ENCODE peak calls at places on chromosome 5, in six cellular contexts. P, K, B, X, A and M are unnamed samples.

GRCh38 chr5:82327961-82328360 is 49.8 kb upstream of the RPS23 start:
- DNase-seq in B (no peak), K (no peak), P (no peak), A (no peak), X (peak), M (no peak)

GRCh38 chr5:152305525-152305924 is 99.6 kb downstream of the NMUR2 start:
- DNase-seq in A (no peak), X (no peak), P (no peak), K (no peak), B (no peak), M (no peak)

GRCh38 chr5:84715087-84715486 is 330.4 kb upstream of the EDIL3 start:
- DNase-seq in A (peak), P (no peak), X (no peak), B (no peak), K (no peak), M (peak)

GRCh38 chr5:113195197-113195715 is 218.7 kb downstream of the DCP2 start:
- DNase-seq in A (no peak), P (no peak), K (no peak), X (no peak), B (no peak), M (no peak)

GRCh38 chr5:8081179-8081578 is 212.2 kb downstream of the MTRR start:
- DNase-seq in X (no peak), B (no peak), P (no peak), A (no peak), K (no peak), M (no peak)

GRCh38 chr5:169200086-169200778 is 100.7 kb downstream of the SLIT3 start:
- DNase-seq in A (no peak), B (no peak), K (no peak), P (no peak), X (peak), M (no peak)

GRCh38 chr5:123089572-123089970 is 530 bp downstream of the PRDM6 start:
- DNase-seq in X (peak), B (no peak), K (no peak), A (peak), P (peak), M (no peak)

GRCh38 chr5:40405230-40405629 is 274.5 kb upstream of the PTGER4 start:
- DNase-seq in X (peak), P (no peak), B (no peak), K (no peak), A (peak), M (no peak)

GRCh38 chr5:1946776-1947175 is 64.1 kb upstream of the IRX4 start:
- DNase-seq in A (no peak), X (no peak), K (no peak), P (peak), B (no peak), M (no peak)

GRCh38 chr5:167763772-167764171 is 527.7 kb upstream of the WWC1 start:
- DNase-seq in K (no peak), P (no peak), X (peak), A (peak), B (no peak), M (peak)

GRCh38 chr5:36158144-36158543 is 6.2 kb downstream of the SKP2 start:
- DNase-seq in K (no peak), X (peak), P (no peak), A (no peak), B (no peak), M (peak)

GRCh38 chr5:93100433-93100832 is 480.6 kb downstream of the NR2F1-AS1 start:
- DNase-seq in K (no peak), B (no peak), X (peak), A (peak), P (no peak), M (peak)

GRCh38 chr5:74851684-74852353 is 14.4 kb downstream of the FAM169A start:
- DNase-seq in A (peak), P (no peak), B (no peak), X (peak), K (no peak), M (peak)

GRCh38 chr5:127957183-127957582 is 126.4 kb upstream of the SLC12A2 start:
- DNase-seq in P (peak), A (peak), K (peak), B (no peak), X (peak), M (peak)

GRCh38 chr5:150356575-150357284 is 767 bp upstream of the TCOF1 start:
- DNase-seq in X (no peak), A (no peak), K (no peak), B (no peak), P (no peak), M (no peak)

GRCh38 chr5:60595183-60595582 is 104.8 kb downstream of the DEPDC1B start:
- DNase-seq in K (no peak), X (no peak), B (no peak), P (no peak), A (no peak), M (no peak)

GRCh38 chr5:60597570-60597969 is 102.4 kb downstream of the DEPDC1B start:
- DNase-seq in B (no peak), P (no peak), A (no peak), K (no peak), X (no peak), M (no peak)

GRCh38 chr5:60594715-60595114 is 105.3 kb downstream of the DEPDC1B start:
- DNase-seq in P (no peak), X (no peak), K (no peak), A (no peak), B (no peak), M (no peak)

GRCh38 chr5:60598424-60598823 is 101.5 kb downstream of the DEPDC1B start:
- DNase-seq in P (no peak), A (no peak), K (no peak), X (no peak), B (no peak), M (no peak)
- H3K4me3 ChIP-seq in P (no peak), A (no peak), K (no peak), X (no peak), B (no peak), M (no peak)

GRCh38 chr5:16539169-16539666 is 73.6 kb upstream of the ZNF622 start:
- DNase-seq in B (no peak), A (peak), P (peak), X (peak), K (no peak), M (peak)
- H3K4me3 ChIP-seq in B (no peak), A (no peak), P (no peak), X (peak), K (no peak), M (no peak)

DNA sequence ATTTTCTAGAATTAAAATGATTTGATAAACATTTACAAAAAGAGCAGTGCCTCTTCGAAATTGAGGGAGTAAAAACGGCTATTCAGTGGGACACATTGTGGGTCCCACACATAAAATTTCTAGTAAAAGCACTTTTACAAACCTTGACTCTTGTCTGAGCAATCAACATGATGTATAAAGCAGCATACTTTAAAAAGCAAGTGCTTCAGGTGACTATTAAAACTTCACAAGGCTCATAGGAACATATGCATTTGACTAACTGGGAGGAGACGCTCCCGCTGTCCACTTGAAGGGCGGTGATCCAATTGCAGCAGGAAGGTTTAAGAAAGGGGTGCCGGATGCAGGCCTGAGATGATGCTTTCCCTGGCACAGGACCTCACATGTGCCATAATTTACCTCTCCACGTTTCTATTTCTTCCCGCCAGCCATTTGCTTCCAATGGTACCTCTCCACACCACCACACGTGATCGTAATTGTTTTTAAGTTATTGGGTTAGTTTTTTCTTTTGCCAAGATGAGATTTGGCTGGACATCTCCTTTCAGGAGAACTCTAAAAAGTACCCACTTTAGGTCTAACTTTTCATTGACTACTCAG is 1.8 kb downstream of the MCTP1 start:
- DNase-seq in P (no peak), K (no peak), X (peak), B (no peak), A (peak), M (no peak)
- H3K4me3 ChIP-seq in P (peak), K (no peak), X (no peak), B (no peak), A (peak), M (no peak)

DNA sequence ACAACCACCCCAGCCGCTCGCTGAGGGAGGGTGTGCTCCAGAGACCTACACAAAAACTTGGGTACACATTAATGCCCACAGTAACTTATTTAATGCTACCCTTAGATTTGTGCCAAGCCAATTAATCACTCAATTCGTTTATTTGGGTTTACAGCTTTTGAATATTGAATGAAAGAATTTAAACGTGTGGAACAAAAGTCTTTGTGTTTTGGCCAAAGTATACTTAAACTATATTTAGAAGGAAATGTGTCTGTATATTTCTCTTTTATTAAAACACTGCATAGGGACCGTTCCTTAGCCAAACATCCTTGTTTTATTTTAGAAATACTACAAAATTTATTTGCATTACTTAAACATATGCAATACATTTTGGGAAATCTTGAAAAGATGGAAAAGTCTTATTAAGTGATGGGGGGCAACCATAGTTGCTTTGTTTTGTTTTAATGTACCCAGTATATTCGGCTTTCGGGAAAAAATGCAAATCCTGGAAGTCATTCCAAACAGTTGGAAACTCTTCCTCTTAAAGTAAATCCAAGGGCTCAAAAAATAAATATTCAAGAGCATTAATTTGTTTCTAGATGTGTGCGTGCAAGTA is 11.8 kb downstream of the ZNF608 start:
- DNase-seq in P (no peak), K (no peak), X (no peak), B (no peak), A (no peak), M (no peak)
- H3K4me3 ChIP-seq in P (peak), K (peak), X (peak), B (no peak), A (no peak), M (peak)

DNA sequence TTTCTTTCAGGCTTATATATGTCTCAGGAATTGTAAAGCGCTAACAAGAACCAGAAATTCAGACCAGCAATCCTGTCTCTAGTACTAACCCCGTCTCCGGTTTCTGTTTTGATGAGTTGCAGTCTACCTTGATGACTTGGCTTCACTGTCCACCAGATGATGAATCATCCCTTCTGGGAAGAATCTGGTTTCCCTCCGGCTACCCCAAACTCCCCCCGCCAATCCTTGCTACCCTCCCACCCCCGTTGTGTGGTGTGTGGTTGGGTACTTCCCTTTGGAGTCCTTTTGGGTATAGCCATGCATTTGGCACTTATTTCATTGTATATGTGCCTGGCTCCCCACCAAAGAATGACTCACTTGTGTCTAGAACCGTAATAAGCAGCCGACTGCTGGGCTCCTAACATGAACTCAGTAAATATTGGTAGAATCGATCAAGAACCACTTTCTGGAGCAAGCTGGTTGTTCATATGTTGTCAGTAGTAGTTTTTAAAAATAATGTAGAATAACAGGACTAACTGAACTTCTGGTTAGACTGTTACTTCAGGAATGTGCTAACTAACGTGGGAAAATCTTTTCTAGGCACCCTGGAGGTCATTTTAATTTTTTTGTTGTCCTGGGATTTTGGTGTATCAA is 8.3 kb upstream of the TGFBI start:
- DNase-seq in K (peak), A (peak), P (no peak), X (peak), B (no peak), M (peak)
- H3K4me3 ChIP-seq in K (no peak), A (no peak), P (no peak), X (no peak), B (no peak), M (no peak)

GRCh38 chr5:135555530-135555929 is 19.8 kb upstream of the NEUROG1 start:
- DNase-seq in B (no peak), X (no peak), K (no peak), A (no peak), P (no peak), M (no peak)

GRCh38 chr5:135549413-135549812 is 13.6 kb upstream of the NEUROG1 start:
- DNase-seq in A (no peak), X (no peak), B (no peak), P (no peak), K (no peak), M (no peak)

GRCh38 chr5:135557034-135557838 is 21.5 kb upstream of the NEUROG1 start:
- DNase-seq in A (no peak), K (no peak), X (no peak), P (no peak), B (no peak), M (no peak)

GRCh38 chr5:135551593-135552447 is 16.1 kb upstream of the NEUROG1 start:
- DNase-seq in A (peak), P (peak), X (peak), K (peak), B (peak), M (peak)

DNA sequence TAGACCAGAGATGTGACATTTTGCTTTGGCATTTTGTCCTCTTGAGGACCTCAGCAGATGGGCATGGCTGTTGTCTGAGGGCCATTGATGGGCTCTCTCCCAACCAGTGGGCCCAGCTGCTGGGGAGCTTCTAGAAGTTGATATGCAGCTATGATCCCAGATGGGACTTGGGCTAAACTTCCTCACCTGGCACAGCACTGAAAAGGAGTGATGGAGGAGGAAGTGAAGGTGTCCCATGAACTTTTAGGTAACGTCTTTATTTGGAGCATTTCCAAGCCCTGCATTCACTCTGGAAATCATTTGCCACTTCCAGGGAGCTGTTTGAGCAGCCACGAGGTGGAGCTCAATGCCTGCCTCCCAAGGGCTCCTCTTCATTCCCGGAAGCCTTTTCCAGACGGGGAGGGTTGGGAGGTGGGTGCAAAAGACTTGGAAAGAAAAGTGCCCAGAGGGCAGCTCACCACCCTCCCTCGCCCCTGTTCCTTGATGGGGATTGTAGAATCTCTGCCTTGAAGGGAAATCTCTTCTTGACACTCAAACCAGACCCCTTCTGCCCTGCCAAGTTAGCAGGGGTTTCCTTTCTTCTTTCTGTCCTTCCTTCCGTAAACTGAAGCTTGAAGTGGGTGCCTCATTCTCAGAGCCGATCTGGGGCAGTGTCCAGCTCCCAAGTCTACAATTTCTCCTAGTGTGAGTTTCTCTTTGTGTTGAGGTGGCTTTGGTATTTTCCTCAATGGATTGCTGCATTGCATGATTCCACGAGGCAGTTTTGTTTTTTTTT is 18.1 kb upstream of the NEUROG1 start:
- DNase-seq in A (peak), K (no peak), B (no peak), P (no peak), X (peak), M (no peak)
- H3K4me3 ChIP-seq in A (peak), K (peak), B (no peak), P (no peak), X (no peak), M (no peak)

GRCh38 chr5:154770111-154770510 is 14.9 kb downstream of the LARP1 start:
- DNase-seq in A (no peak), B (no peak), X (no peak), K (no peak), P (no peak), M (no peak)

GRCh38 chr5:154767537-154767936 is 12.4 kb downstream of the LARP1 start:
- DNase-seq in X (peak), K (no peak), P (no peak), B (peak), A (no peak), M (no peak)

GRCh38 chr5:154768207-154768606 is 13.0 kb downstream of the LARP1 start:
- DNase-seq in A (no peak), X (no peak), B (no peak), K (no peak), P (no peak), M (no peak)

GRCh38 chr5:154773314-154773713 is 18.1 kb downstream of the LARP1 start:
- DNase-seq in X (no peak), B (no peak), P (no peak), A (no peak), K (no peak), M (no peak)

GRCh38 chr5:154771383-154771901 is 16.3 kb downstream of the LARP1 start:
- DNase-seq in K (peak), A (peak), X (peak), B (no peak), P (no peak), M (peak)
- H3K4me3 ChIP-seq in K (peak), A (no peak), X (no peak), B (no peak), P (no peak), M (peak)

GRCh38 chr5:140324834-140325195 is 21.6 kb downstream of the HBEGF start:
- DNase-seq in X (peak), K (no peak), A (no peak), P (no peak), B (no peak), M (peak)
- H3K4me3 ChIP-seq in X (no peak), K (no peak), A (no peak), P (no peak), B (no peak), M (no peak)

GRCh38 chr5:135031146-135031812 is 2.7 kb downstream of the PITX1 start:
- DNase-seq in P (peak), B (no peak), X (peak), K (no peak), A (no peak), M (no peak)

GRCh38 chr5:135031813-135032612 is 2.0 kb downstream of the PITX1 start:
- DNase-seq in X (peak), A (no peak), K (no peak), P (peak), B (no peak), M (no peak)

GRCh38 chr5:135033026-135033861 is 784 bp downstream of the PITX1 start:
- DNase-seq in K (peak), A (peak), P (peak), B (no peak), X (peak), M (no peak)

GRCh38 chr5:135033866-135034185 is 202 bp downstream of the PITX1 start:
- DNase-seq in B (no peak), X (no peak), A (no peak), P (no peak), K (no peak), M (no peak)

DNA sequence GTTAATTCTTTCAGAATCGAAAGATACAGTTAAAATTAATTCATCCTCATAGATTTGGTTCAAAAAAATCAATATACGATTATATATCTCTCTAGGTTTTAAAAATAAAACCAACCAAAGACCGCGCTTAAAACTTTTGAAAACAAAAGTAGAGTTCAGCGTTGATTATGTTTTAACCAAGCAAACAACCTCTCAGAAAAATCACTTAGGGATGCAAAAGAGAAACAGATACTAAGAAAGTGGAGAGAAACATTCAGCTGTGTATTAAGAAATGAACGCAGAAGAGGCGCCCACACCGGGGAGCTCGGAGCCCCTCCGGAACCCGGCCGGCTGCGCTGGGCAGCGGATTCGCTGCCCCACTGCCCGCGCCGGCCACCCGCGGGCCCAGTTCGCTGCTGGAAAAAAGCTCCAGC is 1.4 kb downstream of the PITX1 start:
- DNase-seq in A (no peak), K (no peak), B (no peak), X (no peak), P (no peak), M (no peak)
- H3K4me3 ChIP-seq in A (peak), K (peak), B (no peak), X (peak), P (peak), M (peak)